ENCODE peak calls at places on chromosomes 5 and 9, in five cellular contexts. B, Q, N, Z and Y are unnamed samples. For H3K9me3, the result is how much of the 10 kb centered on the place peaks cover.

GRCh38 chr9:126009047-126009446 is 261.9 kb downstream of the PBX3 start:
- DNase-seq in B (no peak), Q (no peak), N (no peak), Z (no peak), Y (no peak)

GRCh38 chr9:98333703-98334582 is 78.5 kb upstream of the TBC1D2 start:
- DNase-seq in B (peak), Q (no peak), N (peak), Z (no peak), Y (no peak)

GRCh38 chr5:54590824-54591223 is 73.3 kb downstream of the SNX18 start:
- DNase-seq in B (no peak), Q (no peak), N (no peak), Z (no peak), Y (no peak)

GRCh38 chr9:77909306-77909705 is 122.3 kb downstream of the GNAQ start:
- DNase-seq in B (no peak), Q (no peak), N (no peak), Z (no peak), Y (no peak)

GRCh38 chr5:56938858-56939257 is 13.1 kb downstream of the MIER3 start:
- DNase-seq in B (no peak), Q (no peak), N (no peak), Z (no peak), Y (no peak)

GRCh38 chr9:9341203-9341602 is 1271.6 kb downstream of the PTPRD start:
- DNase-seq in B (no peak), Q (no peak), N (no peak), Z (no peak), Y (no peak)

GRCh38 chr5:133704411-133704810 is 92.1 kb upstream of the FSTL4 start:
- DNase-seq in B (no peak), Q (no peak), N (no peak), Z (no peak), Y (peak)

GRCh38 chr5:29822499-29822898 is 1371.0 kb upstream of the CDH6 start:
- DNase-seq in B (no peak), Q (no peak), N (no peak), Z (no peak), Y (no peak)

GRCh38 chr5:172216345-172216744 is 22.4 kb downstream of the EFCAB9 start:
- DNase-seq in B (no peak), Q (no peak), N (no peak), Z (no peak), Y (no peak)

GRCh38 chr9:76876098-76876497 is 29.8 kb downstream of the PRUNE2 start:
- DNase-seq in B (no peak), Q (no peak), N (no peak), Z (no peak), Y (no peak)

GRCh38 chr5:125700380-125700856 is 722.8 kb upstream of the GRAMD2B start:
- DNase-seq in B (no peak), Q (no peak), N (no peak), Z (no peak), Y (no peak)

GRCh38 chr9:119284587-119285337 is 84.5 kb downstream of the BRINP1 start:
- DNase-seq in B (no peak), Q (no peak), N (no peak), Z (no peak), Y (no peak)

GRCh38 chr5:149464796-149465489 is 85.9 kb upstream of the IL17B start:
- DNase-seq in B (no peak), Q (no peak), N (peak), Z (no peak), Y (peak)

GRCh38 chr9:7762600-7762999 is 37.0 kb downstream of the DMAC1 start:
- DNase-seq in B (no peak), Q (no peak), N (no peak), Z (no peak), Y (no peak)

GRCh38 chr9:82031538-82032280 is 43.1 kb downstream of the SPATA31D1 start:
- DNase-seq in B (peak), Q (no peak), N (peak), Z (no peak), Y (no peak)

GRCh38 chr5:1192971-1193590 is 8.3 kb upstream of the SLC6A19 start:
- DNase-seq in B (no peak), Q (no peak), N (no peak), Z (no peak), Y (no peak)

GRCh38 chr5:150497274-150497988 is 10.5 kb upstream of the NDST1 start:
- DNase-seq in B (peak), Q (no peak), N (peak), Z (no peak), Y (no peak)

GRCh38 chr5:105101597-105101996 is 1539.0 kb upstream of the NUDT12 start:
- DNase-seq in B (no peak), Q (no peak), N (no peak), Z (no peak), Y (no peak)

GRCh38 chr5:56734066-56734766 is 81.1 kb upstream of the MAP3K1 start:
- DNase-seq in B (no peak), Q (no peak), N (peak), Z (no peak), Y (no peak)

GRCh38 chr5:4196744-4197646 is 601.4 kb downstream of the IRX1 start:
- DNase-seq in B (no peak), Q (no peak), N (no peak), Z (no peak), Y (no peak)

GRCh38 chr5:127492854-127493738 is 24.3 kb upstream of the PRRC1 start:
- DNase-seq in B (peak), Q (no peak), N (no peak), Z (no peak), Y (no peak)

GRCh38 chr9:82284758-82285157 is 296.2 kb downstream of the SPATA31D1 start:
- DNase-seq in B (peak), Q (no peak), N (no peak), Z (no peak), Y (no peak)

GRCh38 chr5:56625577-56625976 is 189.8 kb upstream of the MAP3K1 start:
- DNase-seq in B (peak), Q (no peak), N (no peak), Z (no peak), Y (no peak)

GRCh38 chr9:89676281-89676680 is 71.5 kb downstream of the GADD45G start:
- DNase-seq in B (no peak), Q (no peak), N (peak), Z (peak), Y (no peak)

GRCh38 chr5:81313686-81314085 is 12.3 kb downstream of the ZCCHC9 start:
- DNase-seq in B (no peak), Q (no peak), N (no peak), Z (no peak), Y (no peak)

DNA sequence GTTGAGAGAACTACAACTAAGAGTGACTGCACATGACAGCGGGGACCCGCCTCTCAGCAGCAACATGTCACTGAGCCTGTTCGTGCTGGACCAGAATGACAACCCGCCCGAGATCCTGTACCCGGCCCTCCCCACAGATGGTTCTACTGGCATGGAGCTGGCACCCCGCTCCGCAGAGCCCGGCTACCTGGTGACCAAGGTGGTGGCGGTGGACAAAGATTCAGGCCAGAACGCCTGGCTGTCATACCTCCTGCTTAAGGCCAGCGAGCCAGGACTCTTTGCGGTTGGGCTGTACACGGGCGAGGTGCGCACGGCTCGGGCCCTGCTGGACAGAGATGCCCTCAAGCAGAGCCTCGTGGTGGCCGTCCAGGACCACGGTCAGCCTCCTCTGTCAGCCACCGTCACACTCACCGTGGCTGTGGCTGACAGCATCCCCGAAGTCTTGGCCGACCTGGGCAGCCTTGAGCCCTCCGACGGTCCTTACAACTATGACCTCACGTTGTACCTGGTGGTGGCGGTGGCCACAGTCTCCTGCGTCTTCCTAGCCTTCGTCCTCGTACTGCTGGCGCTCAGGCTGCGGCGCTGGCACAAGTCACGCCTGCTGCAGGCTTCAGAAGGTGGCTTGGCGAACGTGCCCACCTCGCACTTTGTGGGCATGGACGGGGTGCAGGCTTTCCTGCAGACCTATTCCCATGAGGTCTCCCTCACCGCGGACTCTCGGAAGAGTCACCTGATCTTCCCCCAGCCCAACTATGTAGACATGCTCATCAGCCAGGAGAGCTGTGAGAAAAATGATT is 2.1 kb downstream of the PCDHGA7 start:
- DNase-seq in B (no peak), Q (no peak), N (no peak), Z (no peak), Y (no peak)
- H3K9me3 ChIP-seq in B (under half), Q (half or more), N (under half), Z (under half), Y (half or more)

GRCh38 chr9:132146015-132146414 is 15.8 kb upstream of the NTNG2 start:
- DNase-seq in B (no peak), Q (no peak), N (no peak), Z (no peak), Y (no peak)
- H3K9me3 ChIP-seq in B (under half), Q (under half), N (under half), Z (under half), Y (under half)

DNA sequence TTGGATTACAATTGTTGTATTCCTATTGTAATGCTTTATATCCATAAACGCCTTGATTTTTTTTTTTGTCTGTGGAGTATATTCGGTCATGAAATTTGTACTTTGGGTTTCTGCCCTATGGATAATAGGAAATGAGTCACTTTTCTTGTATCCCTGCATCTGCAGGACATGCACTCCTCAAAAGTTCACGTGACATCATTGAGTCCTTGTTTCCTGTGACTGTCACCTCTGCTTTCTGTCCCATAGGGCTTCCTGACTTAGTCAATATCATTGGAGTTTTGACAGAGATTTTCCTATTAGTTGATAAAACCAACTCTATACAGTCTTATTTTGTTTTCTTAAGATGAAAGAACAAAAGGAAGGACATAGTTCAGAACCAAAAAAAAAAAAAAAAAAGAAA is 356.3 kb downstream of the MAT2B start:
- DNase-seq in B (no peak), Q (no peak), N (no peak), Z (no peak), Y (no peak)
- H3K9me3 ChIP-seq in B (under half), Q (under half), N (under half), Z (under half), Y (under half)

DNA sequence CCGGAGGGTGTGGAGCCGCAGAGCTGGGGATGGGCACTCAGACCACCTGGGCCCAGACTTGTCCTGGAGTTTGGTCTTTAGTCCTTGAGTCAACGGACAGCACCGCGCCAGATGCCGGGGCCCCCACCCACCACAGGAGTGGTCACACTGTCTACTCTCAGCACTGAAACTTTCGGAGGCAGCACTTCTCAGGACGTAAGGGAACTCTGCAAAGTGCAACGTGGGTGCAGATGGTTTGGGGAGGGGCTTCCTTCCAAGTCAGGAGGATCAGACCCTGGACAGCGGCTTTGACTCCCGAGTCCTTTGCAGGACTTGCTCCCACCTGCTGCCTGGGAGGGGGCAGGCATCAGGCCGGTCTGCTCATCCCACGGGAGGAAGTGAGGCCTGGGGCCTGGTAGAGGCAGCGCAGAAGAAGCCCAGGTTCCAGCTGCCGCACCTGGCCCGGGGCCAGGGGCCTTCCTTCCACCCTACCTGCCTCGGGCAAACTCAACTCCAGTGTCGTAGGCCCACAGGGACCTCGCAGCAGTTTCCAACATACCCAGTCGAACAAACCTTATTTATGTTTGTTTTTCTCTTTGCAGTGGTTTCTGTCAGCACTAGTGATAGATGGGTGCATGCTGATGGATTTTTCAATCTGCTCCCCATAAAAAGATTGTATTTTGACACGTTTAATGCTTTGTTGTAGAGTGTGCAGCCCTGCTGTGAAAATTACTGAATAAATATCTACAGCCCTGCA is 149.8 kb upstream of the PPP1R26 start:
- DNase-seq in B (no peak), Q (no peak), N (no peak), Z (peak), Y (no peak)
- H3K9me3 ChIP-seq in B (under half), Q (under half), N (under half), Z (under half), Y (under half)

DNA sequence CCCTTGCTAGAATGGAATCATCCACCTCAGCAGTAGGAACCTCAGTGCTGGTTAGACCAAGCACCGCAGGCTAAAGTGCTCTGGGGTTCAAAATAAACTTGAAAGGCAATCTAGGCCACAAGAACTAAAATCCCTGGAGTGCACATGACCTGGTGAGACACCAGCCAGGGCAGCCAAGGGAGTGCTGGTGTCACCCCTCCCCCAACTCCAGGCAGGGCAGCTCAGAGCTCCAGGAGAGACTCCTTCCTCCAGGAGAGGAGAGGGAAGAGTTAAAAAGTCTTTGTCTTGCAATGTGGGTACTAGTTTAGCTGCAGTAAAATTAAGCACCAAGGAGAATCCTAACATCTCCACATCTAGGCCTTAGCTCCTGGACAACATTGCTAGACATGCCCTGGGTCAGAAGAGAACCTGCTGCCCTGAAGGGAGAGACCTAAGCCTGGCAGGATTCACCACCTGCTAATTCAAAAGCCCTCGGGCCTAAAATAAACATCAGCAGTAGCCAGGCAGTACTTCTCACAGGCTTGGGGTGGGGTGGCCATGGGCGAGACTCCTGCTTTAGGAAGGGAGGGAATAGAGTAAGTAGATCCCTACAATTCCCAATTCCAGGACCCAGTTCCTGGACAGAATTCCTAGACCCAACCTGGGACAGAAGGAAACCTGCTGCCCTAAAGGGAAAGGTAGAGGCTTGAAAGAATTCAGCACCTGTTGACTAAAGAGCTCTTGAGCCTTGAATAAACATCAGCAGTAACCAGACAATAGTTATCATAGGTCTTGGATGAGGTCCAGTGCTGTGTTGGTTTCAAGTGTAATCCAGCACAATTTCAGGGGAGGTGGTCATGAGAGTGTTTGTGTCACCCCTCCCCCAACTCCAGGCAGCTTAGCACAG is 25.8 kb downstream of the UGT3A2 start:
- DNase-seq in B (no peak), Q (no peak), N (no peak), Z (no peak), Y (no peak)
- H3K9me3 ChIP-seq in B (under half), Q (under half), N (under half), Z (under half), Y (under half)

DNA sequence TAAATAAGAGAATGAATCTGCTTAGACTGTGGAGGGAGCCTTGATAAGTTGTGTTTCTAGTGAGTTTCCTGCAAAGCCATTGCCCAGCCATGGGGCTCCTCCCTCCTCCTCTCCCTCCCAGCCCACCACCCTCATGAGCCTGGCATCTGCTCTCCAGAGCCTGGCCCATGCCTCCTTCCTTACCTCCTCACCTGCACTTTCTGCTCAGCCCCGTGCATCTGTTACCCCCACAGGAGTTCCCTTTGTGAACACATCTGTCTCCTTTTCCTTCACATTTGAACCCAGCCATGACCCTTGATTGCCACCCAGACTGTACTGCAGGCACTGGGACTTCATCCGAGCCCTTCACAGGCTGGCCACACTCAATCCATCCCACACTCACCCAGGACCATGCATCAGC is 395.6 kb downstream of the IRX2 start:
- DNase-seq in B (no peak), Q (no peak), N (no peak), Z (no peak), Y (no peak)
- H3K9me3 ChIP-seq in B (under half), Q (under half), N (under half), Z (under half), Y (under half)

GRCh38 chr9:6160579-6160978 is 55.0 kb upstream of the IL33 start:
- DNase-seq in B (no peak), Q (no peak), N (no peak), Z (no peak), Y (no peak)
- H3K9me3 ChIP-seq in B (under half), Q (under half), N (under half), Z (under half), Y (under half)

GRCh38 chr5:115354246-115354645 is 57.8 kb upstream of the CCDC112 start:
- DNase-seq in B (no peak), Q (no peak), N (no peak), Z (no peak), Y (no peak)
- H3K9me3 ChIP-seq in B (under half), Q (under half), N (under half), Z (under half), Y (under half)